ENCODE peak calls at places on chromosomes 6 and 20, in ten cellular contexts. J is hepatocyte; R is CD8-positive, alpha-beta T cell; O is activated B cell treated with CpG ODN at 0.5 μM for 24 hours; F is astrocyte of the spinal cord; B is glutamatergic neuron; Z is nephron progenitor cell; Q is HCT116; U is endothelial cell; H is astrocyte of the cerebellum. G is an unnamed sample.

GRCh38 chr6:27865952-27866369 is 46.2 kb downstream of the OR2B2 start:
- DNase-seq in B (no peak), O (peak), R (peak), U (peak), H (no peak), Z (peak), F (no peak), J (peak), Q (no peak), G (no peak)

GRCh38 chr6:138572200-138572875 is 73.0 kb upstream of the NHSL1 start:
- DNase-seq in B (peak), J (peak), Z (peak), U (peak), R (no peak), H (peak), Q (no peak), O (no peak), F (peak), G (no peak)

GRCh38 chr6:14390805-14391204 is 273.2 kb downstream of the CD83 start:
- DNase-seq in R (no peak), O (no peak), B (no peak), Z (no peak), J (no peak), U (no peak), F (no peak), Q (no peak), H (no peak), G (no peak)

GRCh38 chr6:373031-373430 is 18.5 kb upstream of the IRF4 start:
- DNase-seq in B (no peak), U (no peak), F (no peak), H (no peak), J (no peak), Z (no peak), R (no peak), O (no peak), Q (no peak), G (no peak)

GRCh38 chr6:143060354-143060805 is 309 bp upstream of the AIG1 start:
- DNase-seq in F (peak), U (peak), O (peak), B (peak), Z (peak), J (peak), H (peak), Q (peak), R (peak), G (no peak)

GRCh38 chr6:18585032-18585573 is 198.0 kb downstream of the RNF144B start:
- DNase-seq in J (peak), H (peak), O (no peak), R (no peak), F (peak), B (no peak), Z (no peak), U (no peak), Q (peak), G (no peak)

GRCh38 chr20:24912397-24913075 is 36.5 kb upstream of the CST7 start:
- DNase-seq in U (no peak), R (no peak), O (no peak), B (no peak), Z (no peak), Q (no peak), F (no peak), H (no peak), J (no peak), G (no peak)

GRCh38 chr6:134374486-134374885 is 56.6 kb upstream of the SGK1 start:
- DNase-seq in J (no peak), F (peak), U (no peak), Q (no peak), Z (no peak), H (peak), O (no peak), B (no peak), R (no peak), G (no peak)

GRCh38 chr6:142728910-142729481 is 216.0 kb downstream of the HIVEP2 start:
- DNase-seq in Q (no peak), F (peak), R (no peak), U (peak), H (peak), O (no peak), J (peak), B (no peak), Z (no peak), G (no peak)

GRCh38 chr6:47663462-47664216 is 34.7 kb upstream of the ADGRF4 start:
- DNase-seq in O (no peak), B (no peak), R (no peak), Z (no peak), J (no peak), H (no peak), U (no peak), F (no peak), Q (no peak), G (no peak)

GRCh38 chr6:145055567-145055966 is 679.8 kb downstream of the EPM2A start:
- DNase-seq in O (no peak), R (no peak), Z (no peak), F (no peak), J (no peak), B (no peak), H (no peak), U (no peak), Q (no peak), G (no peak)

GRCh38 chr6:168095171-168095691 is 16.2 kb upstream of the FRMD1 start:
- DNase-seq in U (no peak), B (peak), F (no peak), J (no peak), Z (no peak), Q (no peak), H (no peak), R (no peak), O (no peak), G (no peak)

GRCh38 chr20:49045440-49046086 is 549 bp upstream of the CSE1L start:
- DNase-seq in F (no peak), Z (peak), O (no peak), Q (no peak), U (peak), H (no peak), B (no peak), R (peak), J (peak), G (no peak)

GRCh38 chr20:49043000-49043399 is 3.1 kb upstream of the CSE1L start:
- DNase-seq in O (no peak), J (no peak), B (no peak), Q (no peak), F (no peak), U (no peak), R (no peak), H (no peak), Z (no peak), G (no peak)

GRCh38 chr20:49046087-49046900 is at the start of gene CSE1L:
- DNase-seq in Q (peak), R (peak), B (peak), J (peak), U (peak), Z (peak), F (peak), O (peak), H (peak), G (peak)
- TF ChIP-seq CTCF in Q (no peak), R (no peak), B (no peak), J (no peak), U (no peak), Z (no peak), F (no peak), O (no peak), H (no peak), G (no peak)

GRCh38 chr20:11186301-11187008 is 512.7 kb upstream of the JAG1 start:
- DNase-seq in B (no peak), F (no peak), Z (no peak), Q (no peak), O (no peak), U (no peak), J (no peak), R (no peak), H (no peak), G (no peak)
- TF ChIP-seq CTCF in B (no peak), F (no peak), Z (no peak), Q (no peak), O (no peak), U (no peak), J (no peak), R (no peak), H (no peak), G (no peak)

DNA sequence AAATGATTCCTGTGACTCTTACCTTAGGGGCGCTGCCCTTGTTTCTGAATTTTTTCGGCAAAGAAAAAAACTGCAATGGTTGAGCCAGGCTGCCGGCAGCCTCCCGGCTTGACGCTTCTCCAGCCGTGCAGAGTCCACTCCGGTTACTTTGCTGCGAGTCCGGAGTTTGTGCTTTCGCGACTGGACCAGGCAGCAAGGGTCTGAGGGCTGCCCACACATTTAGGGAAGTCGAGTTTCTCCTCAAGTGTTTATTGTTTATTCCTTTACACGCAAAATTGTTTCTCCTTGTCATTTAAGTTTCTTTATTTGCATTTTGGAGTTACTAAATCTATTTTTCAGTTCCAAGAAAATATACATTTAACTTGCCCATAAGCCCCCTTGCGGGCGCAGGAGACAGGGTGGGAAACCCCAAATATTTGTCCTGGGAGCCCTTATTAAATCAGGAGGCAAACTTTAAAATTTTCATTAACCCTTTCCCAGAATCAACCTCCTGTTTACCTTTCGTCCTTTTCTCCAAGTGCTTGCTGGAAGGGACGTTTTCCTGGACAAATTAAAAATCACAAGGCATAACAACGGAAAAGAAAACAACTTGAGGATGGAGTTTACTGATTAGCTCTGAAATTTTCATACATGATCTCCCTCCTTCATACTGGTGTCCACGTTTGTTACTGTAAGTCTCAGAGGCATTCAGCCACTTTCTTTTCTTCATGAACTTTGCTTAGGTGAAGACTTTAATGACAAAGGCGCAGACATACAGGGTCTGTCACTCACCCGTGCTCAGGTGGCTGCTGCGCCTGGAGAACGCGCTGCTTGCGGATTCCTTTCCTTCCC is 1.7 kb upstream of the PDE10A start:
- DNase-seq in Q (no peak), H (no peak), B (no peak), Z (peak), U (no peak), F (no peak), O (no peak), R (no peak), J (no peak), G (no peak)
- TF ChIP-seq CTCF in Q (no peak), H (peak), B (peak), Z (peak), U (peak), F (peak), O (no peak), R (no peak), J (peak), G (no peak)

DNA sequence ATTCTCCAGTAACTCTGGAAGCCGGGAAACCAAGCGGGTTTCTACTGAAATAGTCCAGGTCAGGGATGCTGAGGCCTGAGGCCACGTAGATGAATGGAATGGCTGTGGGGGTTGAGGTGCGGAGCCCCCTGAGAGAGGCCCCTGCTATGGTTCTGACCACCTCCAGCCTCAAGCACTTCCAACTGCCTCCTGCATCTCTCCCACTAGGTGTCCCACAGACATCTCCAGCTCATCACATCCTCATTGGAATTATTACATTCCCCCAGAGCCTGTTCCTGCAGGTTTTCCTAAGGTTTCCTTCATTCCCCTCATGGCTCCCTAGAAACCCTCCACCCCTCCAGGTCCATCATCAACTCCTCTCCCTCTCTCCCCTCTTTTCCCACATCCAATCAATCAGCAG is 48.7 kb downstream of the UNC5CL start:
- DNase-seq in Z (no peak), F (no peak), R (no peak), Q (no peak), J (no peak), O (no peak), H (no peak), U (no peak), B (no peak), G (no peak)
- TF ChIP-seq CTCF in Z (no peak), F (peak), R (no peak), Q (peak), J (no peak), O (no peak), H (peak), U (no peak), B (no peak), G (no peak)

GRCh38 chr20:3659492-3660261 is 3.5 kb downstream of the GFRA4 start:
- DNase-seq in J (no peak), B (no peak), U (no peak), F (no peak), H (no peak), R (no peak), O (no peak), Q (no peak), Z (no peak), G (no peak)
- TF ChIP-seq CTCF in J (no peak), B (no peak), U (no peak), F (no peak), H (no peak), R (no peak), O (no peak), Q (no peak), Z (no peak), G (no peak)

GRCh38 chr20:43844778-43845614 is 69.7 kb upstream of the TOX2 start:
- DNase-seq in H (peak), R (no peak), J (peak), B (no peak), F (peak), Z (no peak), Q (peak), O (no peak), U (no peak), G (no peak)
- TF ChIP-seq CTCF in H (peak), R (no peak), J (peak), B (no peak), F (no peak), Z (no peak), Q (no peak), O (no peak), U (no peak), G (no peak)

G was measured in D721Med.